ENCODE peak calls at places on chromosomes 12 and 14, in seven cellular contexts. A is dorsolateral prefrontal cortex; N is effector memory CD4-positive, alpha-beta T cell; C is CD4-positive, CD25-positive, alpha-beta regulatory T cell; U is body of pancreas; I is stomach; X is fibroblast of lung. T is an unnamed sample.

GRCh38 chr14:27366596-27366995 is 768.8 kb upstream of the NOVA1 start:
- DNase-seq in A (no peak), N (no peak), C (no peak), U (no peak), I (no peak), X (peak; percentile 35), T (no peak)

GRCh38 chr12:13772264-13772663 is 209.1 kb downstream of the GRIN2B start:
- DNase-seq in A (no peak), N (no peak), C (no peak), U (no peak), I (no peak), X (no peak), T (no peak)

GRCh38 chr12:69872804-69873203 is 47.8 kb downstream of the MYRFL start:
- DNase-seq in A (no peak), N (no peak), C (no peak), U (no peak), I (no peak), X (no peak), T (no peak)

GRCh38 chr12:57352166-57352565 is 78.7 kb downstream of the R3HDM2 start:
- DNase-seq in A (no peak), N (no peak), C (no peak), U (no peak), I (no peak), X (no peak), T (no peak)

GRCh38 chr14:93970589-93970966 is 5.8 kb downstream of the ASB2 start:
- DNase-seq in A (no peak), N (peak; percentile 56), C (peak; percentile 70), U (peak; percentile 70), I (peak; percentile 60), X (no peak), T (no peak)

GRCh38 chr14:77026166-77026929 is 2.2 kb downstream of the IRF2BPL start:
- DNase-seq in A (no peak), N (no peak), C (no peak), U (peak; percentile 60), I (peak; percentile 52), X (peak; percentile 50), T (no peak)

GRCh38 chr14:104580961-104581360 is 1.4 kb downstream of the C14orf180 start:
- DNase-seq in A (no peak), N (no peak), C (no peak), U (peak; percentile 88), I (peak; percentile 94), X (peak; percentile 20), T (no peak)

GRCh38 chr12:105911966-105912365 is 226.8 kb downstream of the NUAK1 start:
- DNase-seq in A (no peak), N (no peak), C (no peak), U (no peak), I (no peak), X (no peak), T (no peak)

GRCh38 chr12:76804435-76804976 is 40.6 kb downstream of the ZDHHC17 start:
- DNase-seq in A (no peak), N (no peak), C (no peak), U (no peak), I (no peak), X (no peak), T (no peak)

GRCh38 chr12:113057565-113058485 is 1.3 kb downstream of the DTX1 start:
- DNase-seq in A (no peak), N (no peak), C (no peak), U (no peak), I (no peak), X (no peak), T (no peak)

GRCh38 chr12:83664650-83665049 is 977.9 kb downstream of the TMTC2 start:
- DNase-seq in A (no peak), N (no peak), C (no peak), U (no peak), I (no peak), X (no peak), T (no peak)

GRCh38 chr12:92863255-92863654 is 65.8 kb downstream of the EEA1 start:
- DNase-seq in A (no peak), N (no peak), C (no peak), U (no peak), I (no peak), X (no peak), T (no peak)

GRCh38 chr12:121009744-121010143 is 6.5 kb downstream of the C12orf43 start:
- DNase-seq in A (no peak), N (no peak), C (no peak), U (peak; percentile 83), I (peak; percentile 76), X (peak; percentile 28), T (peak; percentile 52)

GRCh38 chr12:4270016-4270669 is 3.4 kb upstream of the CCND2 start:
- DNase-seq in A (no peak), N (no peak), C (peak; percentile 42), U (no peak), I (no peak), X (no peak), T (no peak)

GRCh38 chr14:99194136-99194535 is 77.9 kb downstream of the BCL11B start:
- DNase-seq in A (no peak), N (no peak), C (no peak), U (no peak), I (no peak), X (no peak), T (no peak)
- H3K27me3 ChIP-seq in A (no peaks in the 10 kb centered on the region), N (no peaks in the 10 kb centered on the region), C (no peaks in the 10 kb centered on the region), U (no peaks in the 10 kb centered on the region), I (no peaks in the 10 kb centered on the region), X (no peaks in the 10 kb centered on the region), T (no peaks in the 10 kb centered on the region)

GRCh38 chr14:72450473-72451044 is 443.3 kb downstream of the DPF3 start:
- DNase-seq in A (no peak), N (no peak), C (no peak), U (no peak), I (no peak), X (no peak), T (no peak)

GRCh38 chr14:72454388-72454787 is 439.5 kb downstream of the DPF3 start:
- DNase-seq in A (no peak), N (no peak), C (no peak), U (no peak), I (no peak), X (no peak), T (no peak)

GRCh38 chr14:72448212-72448611 is 445.7 kb downstream of the DPF3 start:
- DNase-seq in A (no peak), N (no peak), C (no peak), U (no peak), I (no peak), X (no peak), T (no peak)

DNA sequence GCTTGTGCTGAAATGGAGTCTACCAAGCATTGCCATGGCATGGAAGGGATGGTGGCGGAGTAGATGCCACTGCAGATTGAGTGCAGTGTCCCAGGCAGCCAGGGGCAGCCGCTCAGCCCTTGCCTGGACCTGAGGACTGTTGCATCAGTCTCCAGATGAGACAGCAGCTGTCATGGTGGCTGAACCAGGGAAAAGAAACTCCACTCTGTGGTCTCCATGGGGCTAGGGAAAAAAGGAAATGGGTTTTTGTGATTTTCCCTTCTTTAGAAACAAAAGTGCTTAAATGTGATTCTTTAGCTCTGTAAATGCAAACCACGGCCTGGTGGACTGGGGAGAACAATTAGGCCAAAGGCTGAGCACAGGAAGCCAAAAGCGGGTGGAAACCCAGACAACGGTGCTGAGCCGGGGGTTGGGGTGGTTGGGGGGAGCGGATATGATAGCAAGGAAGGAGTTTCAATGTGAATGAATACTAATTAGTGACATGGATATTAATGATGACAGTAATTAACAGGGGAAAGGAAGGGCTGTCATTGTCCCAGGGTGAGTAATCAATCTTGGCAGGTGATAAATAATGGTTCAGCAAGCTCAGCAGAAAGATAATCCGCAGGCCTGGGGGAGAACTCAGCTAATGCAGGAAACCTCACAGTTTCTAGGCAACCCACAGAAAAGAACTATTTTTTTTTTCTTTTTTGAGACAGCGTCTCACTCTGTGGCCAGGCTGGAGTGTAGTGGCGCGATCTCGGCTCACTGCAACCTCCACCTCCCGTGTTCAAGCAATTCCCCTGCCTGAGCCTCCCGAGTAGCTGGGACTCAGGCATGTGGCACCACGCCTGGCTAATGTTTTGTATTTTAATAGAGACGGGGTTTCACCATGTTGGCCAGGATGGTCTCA is 442.6 kb downstream of the DPF3 start:
- DNase-seq in A (no peak), N (peak; percentile 34), C (peak; percentile 43), U (peak; percentile 11), I (no peak), X (peak; percentile 60), T (peak; percentile 28)
- H3K4me3 ChIP-seq in A (no peak overlapping the region), N (peak overlapping the region; percentile 33), C (peak overlapping the region; percentile 45), U (no peak overlapping the region), I (no peak overlapping the region), X (no peak overlapping the region), T (no peak overlapping the region)

GRCh38 chr12:131378861-131379665 is 331.8 kb upstream of the SFSWAP start:
- DNase-seq in A (no peak), N (no peak), C (no peak), U (no peak), I (no peak), X (no peak), T (no peak)

GRCh38 chr12:131375972-131376345 is 334.9 kb upstream of the SFSWAP start:
- DNase-seq in A (no peak), N (no peak), C (no peak), U (no peak), I (no peak), X (no peak), T (no peak)

GRCh38 chr12:131380220-131380957 is 330.5 kb upstream of the SFSWAP start:
- DNase-seq in A (no peak), N (no peak), C (no peak), U (no peak), I (no peak), X (no peak), T (no peak)

GRCh38 chr12:131379758-131380157 is 331.1 kb upstream of the SFSWAP start:
- DNase-seq in A (no peak), N (no peak), C (no peak), U (no peak), I (no peak), X (no peak), T (no peak)

DNA sequence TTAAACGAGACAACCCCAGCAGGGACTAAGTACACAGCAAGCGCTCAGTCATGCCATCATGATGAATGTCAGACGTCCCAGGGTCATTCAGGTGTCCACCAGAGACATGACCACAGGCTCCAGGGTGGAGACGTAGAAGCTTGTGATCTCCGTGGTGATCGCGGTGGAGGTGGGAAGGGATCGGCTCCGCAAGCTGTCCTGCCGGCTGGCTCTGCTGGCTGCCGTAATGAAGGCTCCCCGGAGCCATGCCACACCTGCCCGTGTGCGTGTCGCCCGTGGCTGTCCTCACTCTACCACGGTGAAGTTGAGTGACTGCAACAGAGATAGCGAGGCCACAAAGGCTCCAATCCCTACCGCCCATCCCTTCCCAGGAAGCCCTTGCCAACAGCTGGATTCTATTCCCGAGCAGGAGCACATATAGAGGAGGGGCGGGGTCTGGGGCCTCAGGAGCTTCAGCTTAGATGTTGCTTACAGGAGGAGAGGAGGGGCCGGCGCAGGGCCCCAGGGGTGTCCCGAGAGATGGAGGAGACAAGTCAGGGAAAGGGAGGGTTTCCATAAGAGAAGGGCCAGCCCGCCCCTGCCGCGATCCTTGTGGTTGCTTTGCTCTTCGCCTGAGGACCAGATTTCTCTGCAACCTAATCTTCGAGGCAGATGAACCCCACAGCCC is 332.6 kb upstream of the SFSWAP start:
- DNase-seq in A (no peak), N (no peak), C (no peak), U (no peak), I (no peak), X (no peak), T (no peak)
- H3K27me3 ChIP-seq in A (no peaks in the 10 kb centered on the region), N (no peaks in the 10 kb centered on the region), C (no peaks in the 10 kb centered on the region), U (no peaks in the 10 kb centered on the region), I (peaks cover 3% of the 10 kb centered on the region), X (no peaks in the 10 kb centered on the region), T (peaks cover 3% of the 10 kb centered on the region)

DNA sequence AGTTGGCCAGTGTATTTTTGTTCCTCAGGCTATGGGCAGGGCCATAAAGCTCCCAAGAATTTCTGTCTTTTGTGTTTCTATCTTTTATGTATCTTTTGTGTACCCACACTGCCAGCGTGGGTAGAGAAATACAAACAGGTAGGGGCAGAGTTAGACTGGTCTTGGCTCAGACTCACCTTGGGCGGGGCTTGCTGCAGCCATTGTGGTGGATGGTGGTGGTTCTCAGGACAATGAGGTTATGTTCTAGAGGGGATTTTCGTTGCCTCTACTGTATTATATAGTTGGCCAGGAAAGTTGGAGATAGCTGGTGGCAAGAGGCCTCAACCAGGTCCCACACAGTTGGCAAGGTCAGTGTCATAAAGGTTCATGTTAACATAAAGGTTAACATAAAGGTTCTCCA is 977.5 kb upstream of the LRFN5 start:
- DNase-seq in A (no peak), N (no peak), C (no peak), U (no peak), I (no peak), X (no peak), T (no peak)
- H3K4me3 ChIP-seq in A (no peak overlapping the region), N (no peak overlapping the region), C (no peak overlapping the region), U (no peak overlapping the region), I (no peak overlapping the region), X (no peak overlapping the region), T (no peak overlapping the region)